ENCODE peak calls at places on chromosomes 4 and X, in ten cellular contexts. K is adrenal gland; L is ovary; S is CD4-positive, alpha-beta T cell; R is neural progenitor cell; G is breast epithelium; D is uterus; Q is stomach; V is OCI-LY7; E is esophagus squamous epithelium. O is an unnamed sample.

GRCh38 chr4:33184684-33185083 is 2464.5 kb downstream of the PCDH7 start:
- DNase-seq in K (no peak), L (no peak), S (no peak), R (no peak), G (no peak), D (no peak), Q (no peak), V (no peak), E (no peak), O (no peak)

GRCh38 chr4:13700196-13701140 is 72.9 kb upstream of the BOD1L1 start:
- DNase-seq in K (no peak), L (no peak), S (no peak), R (no peak), G (no peak), D (no peak), Q (no peak), V (no peak), E (no peak), O (no peak)

GRCh38 chr4:177016541-177017141 is 223.9 kb upstream of the VEGFC start:
- DNase-seq in K (no peak), L (no peak), S (no peak), R (no peak), G (no peak), D (no peak), Q (no peak), V (no peak), E (no peak), O (no peak)

GRCh38 chr4:48475770-48476169 is 7.4 kb upstream of the SLC10A4 start:
- DNase-seq in K (no peak), L (no peak), S (no peak), R (no peak), G (no peak), D (no peak), Q (no peak), V (no peak), E (no peak), O (peak; percentile 22)

GRCh38 chrX:108217877-108218276 is 126.3 kb downstream of the ATG4A start:
- DNase-seq in K (no peak), L (peak; percentile 54), S (no peak), R (no peak), G (no peak), D (no peak), Q (no peak), V (no peak), E (no peak), O (no peak)

GRCh38 chr4:126915999-126916625 is 716.6 kb upstream of the INTU start:
- DNase-seq in K (no peak), L (no peak), S (no peak), R (no peak), G (no peak), D (no peak), Q (no peak), V (no peak), E (no peak), O (no peak)

GRCh38 chr4:4555916-4556315 is 14.1 kb upstream of the STX18 start:
- DNase-seq in K (no peak), L (no peak), S (no peak), R (no peak), G (no peak), D (no peak), Q (no peak), V (no peak), E (no peak), O (no peak)

GRCh38 chrX:39645059-39645895 is 452.5 kb downstream of the BCOR start:
- DNase-seq in K (peak; percentile 51), L (peak; percentile 89), S (no peak), R (peak; percentile 30), G (no peak), D (peak; percentile 85), Q (no peak), V (no peak), E (no peak), O (peak; percentile 64)

GRCh38 chr4:142043509-142043908 is 407.1 kb downstream of the IL15 start:
- DNase-seq in K (no peak), L (no peak), S (no peak), R (no peak), G (no peak), D (no peak), Q (no peak), V (no peak), E (no peak), O (no peak)

GRCh38 chr4:6582889-6583504 is 8.0 kb downstream of the MAN2B2 start:
- DNase-seq in K (no peak), L (no peak), S (no peak), R (no peak), G (no peak), D (no peak), Q (no peak), V (peak; percentile 57), E (no peak), O (peak; percentile 55)

GRCh38 chrX:41923925-41924693 is 755 bp upstream of the CASK start:
- DNase-seq in K (no peak), L (no peak), S (peak; percentile 16), R (peak; percentile 8), G (no peak), D (no peak), Q (peak; percentile 49), V (peak; percentile 61), E (no peak), O (peak; percentile 24)

GRCh38 chr4:96326846-96327245 is 487.0 kb downstream of the PDHA2 start:
- DNase-seq in K (no peak), L (no peak), S (no peak), R (no peak), G (no peak), D (no peak), Q (no peak), V (no peak), E (no peak), O (no peak)

DNA sequence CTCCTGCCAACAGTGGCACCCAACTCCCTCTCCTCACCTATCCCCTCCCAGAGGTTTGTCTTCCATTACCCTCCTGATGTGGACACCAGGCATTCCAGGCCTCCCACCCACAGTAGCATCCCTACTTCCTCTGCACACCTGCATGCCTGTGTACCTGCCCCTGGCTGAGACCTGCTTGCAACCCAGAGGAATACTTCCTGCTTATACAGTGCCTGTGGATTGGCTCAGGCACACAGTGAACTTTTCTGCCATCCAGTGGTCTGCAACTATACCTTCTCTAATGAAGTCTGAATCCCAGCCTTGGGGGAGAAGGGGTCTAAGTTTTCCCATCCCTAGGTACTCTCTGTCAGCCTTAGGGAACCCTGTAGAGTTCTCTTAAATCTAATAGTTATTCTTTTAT is 169.9 kb downstream of the IQCM start:
- DNase-seq in K (no peak), L (no peak), S (no peak), R (peak; percentile 37), G (no peak), D (no peak), Q (no peak), V (no peak), E (no peak), O (no peak)
- TF ChIP-seq CTCF in K (no peak), L (no peak), S (no peak), R (peak; percentile 35), G (no peak), D (no peak), Q (no peak), V (no peak), E (no peak), O (no peak)

DNA sequence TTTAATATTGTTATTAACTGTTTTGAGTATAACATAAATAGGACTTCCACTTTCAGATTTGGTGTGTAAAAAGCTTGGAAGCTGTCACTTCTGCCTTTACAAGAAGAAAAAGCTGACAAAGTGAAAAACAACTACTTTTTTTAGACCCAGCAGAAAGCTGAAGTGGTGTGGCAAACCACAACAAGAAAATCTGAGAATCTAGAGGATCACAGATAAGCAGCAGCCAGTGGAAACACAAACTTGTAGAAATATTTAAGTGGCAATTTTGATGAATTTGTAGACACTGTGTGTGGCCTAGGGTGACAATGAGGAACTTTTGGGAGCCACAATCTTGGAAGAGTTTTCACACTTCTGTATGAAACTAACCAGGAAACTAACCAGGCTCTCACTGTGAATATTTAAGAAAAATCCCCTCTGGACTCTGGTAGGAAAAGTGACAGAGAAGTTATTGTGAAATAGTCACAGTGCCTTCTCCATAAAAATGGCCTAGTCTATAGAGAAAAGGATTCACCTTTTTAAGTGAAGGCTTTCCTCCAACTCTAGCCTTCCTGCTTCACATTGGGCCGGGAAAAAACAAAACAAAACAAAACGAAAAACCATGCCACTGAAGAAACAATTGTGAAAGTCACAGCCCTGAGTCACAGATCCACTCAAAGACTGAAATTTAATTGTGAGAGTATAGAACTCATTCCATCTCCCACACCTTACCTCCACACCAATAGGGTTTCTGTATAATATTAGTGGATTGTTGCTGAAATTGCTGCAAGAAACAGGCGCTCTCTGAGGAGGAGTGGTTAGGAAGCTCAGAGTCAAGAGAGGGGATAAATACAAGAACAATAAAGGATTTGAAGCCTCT is 26.7 kb upstream of the GUCY1A1 start:
- DNase-seq in K (no peak), L (no peak), S (no peak), R (no peak), G (no peak), D (no peak), Q (no peak), V (no peak), E (no peak), O (no peak)
- H3K9me3 ChIP-seq in K (no peaks in the 10 kb centered on the region), L (no peaks in the 10 kb centered on the region), S (no peaks in the 10 kb centered on the region), R (no peaks in the 10 kb centered on the region), G (no peaks in the 10 kb centered on the region), D (no peaks in the 10 kb centered on the region), Q (no peaks in the 10 kb centered on the region), V (no peaks in the 10 kb centered on the region), E (no peaks in the 10 kb centered on the region), O (no peaks in the 10 kb centered on the region)

DNA sequence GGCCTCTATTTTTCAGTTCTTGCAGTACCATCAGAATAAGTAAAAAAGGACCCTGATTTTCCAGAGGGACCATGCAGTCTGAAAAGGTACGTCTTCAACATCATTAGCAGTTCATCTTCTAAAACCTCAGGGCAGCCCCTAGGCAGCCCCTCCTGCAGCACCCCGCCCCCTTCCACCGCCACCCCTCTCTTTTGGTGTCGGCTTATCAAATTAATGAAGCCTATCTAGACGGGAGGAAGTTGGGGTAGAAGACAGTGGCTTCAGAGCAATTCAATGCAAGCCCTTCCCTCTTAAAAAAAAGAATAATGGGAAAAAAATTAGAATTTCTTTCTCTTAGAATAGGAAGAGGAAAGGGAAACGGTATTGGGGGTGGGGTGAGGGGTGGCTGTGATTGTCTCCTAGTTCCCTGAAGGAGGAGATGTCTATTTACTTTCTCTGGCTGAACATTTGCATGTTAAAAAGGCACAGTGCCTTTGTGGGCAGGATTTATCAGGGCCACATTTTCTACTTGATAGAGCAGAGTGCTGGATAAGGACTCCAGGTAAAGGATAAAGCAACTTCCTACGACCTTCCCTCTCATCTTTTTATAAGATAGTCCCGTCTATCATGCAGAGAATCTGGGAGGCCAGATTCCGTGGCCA is 159.4 kb downstream of the MGST2 start:
- DNase-seq in K (no peak), L (no peak), S (no peak), R (peak; percentile 36), G (no peak), D (no peak), Q (no peak), V (no peak), E (no peak), O (no peak)
- TF ChIP-seq CTCF in K (no peak), L (no peak), S (no peak), R (no peak), G (no peak), D (no peak), Q (no peak), V (no peak), E (no peak), O (no peak)

DNA sequence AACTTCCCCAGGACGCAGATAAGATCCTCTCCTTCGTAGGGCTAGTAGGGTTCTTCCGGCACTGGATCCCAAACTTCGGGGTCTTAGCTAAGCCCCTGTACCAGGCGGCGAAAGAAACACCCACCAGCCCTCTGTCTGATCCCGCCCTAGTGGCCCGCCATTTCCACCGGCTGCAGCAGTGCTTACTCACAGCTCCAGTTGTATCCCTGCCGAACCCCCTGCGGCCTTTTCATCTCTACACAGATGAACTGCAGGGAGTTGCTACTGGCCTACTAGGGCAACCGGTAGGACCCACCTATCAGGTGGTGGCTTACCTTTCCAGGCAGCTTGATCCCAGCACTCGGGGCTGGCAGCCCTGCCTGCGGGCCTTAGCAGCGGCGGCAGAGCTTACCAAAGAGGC is 961.2 kb downstream of the RPA4 start:
- DNase-seq in K (no peak), L (no peak), S (no peak), R (no peak), G (no peak), D (no peak), Q (no peak), V (no peak), E (no peak), O (no peak)
- H3K9me3 ChIP-seq in K (no peaks in the 10 kb centered on the region), L (no peaks in the 10 kb centered on the region), S (no peaks in the 10 kb centered on the region), R (no peaks in the 10 kb centered on the region), G (no peaks in the 10 kb centered on the region), D (no peaks in the 10 kb centered on the region), Q (peaks cover 43% of the 10 kb centered on the region), V (no peaks in the 10 kb centered on the region), E (no peaks in the 10 kb centered on the region), O (no peaks in the 10 kb centered on the region)

O was measured in BE2C.